ENCODE peak calls at places on chromosomes 2 and 18, in ten cellular contexts. X is ecto neural progenitor cell; I is cardiac fibroblast; H is EL; N is A172; T is anterior cingulate cortex; W is stimulated activated CD4-positive, alpha-beta T cell treated with anti-CD3 and anti-CD28 coated beads, Interleukin-2, amount 100 ng/mL, for 48 hours; Q is activated naive CD8-positive, alpha-beta T cell treated with anti-CD3 and anti-CD28 coated beads for 36 hours; V is Kasumi-1; P is GM04503. U is an unnamed sample.

GRCh38 chr18:75408554-75409506 is 18.7 kb downstream of the SMIM21 start:
- DNase-seq in W (peak), N (peak), X (no peak), V (no peak), H (peak), I (peak), Q (peak), P (peak), T (no peak), U (no peak)

GRCh38 chr18:6975084-6975483 is 142.5 kb downstream of the LAMA1 start:
- DNase-seq in W (no peak), V (no peak), N (no peak), P (no peak), X (no peak), I (no peak), H (no peak), Q (no peak), T (no peak), U (no peak)

GRCh38 chr2:42196403-42197267 is 27.5 kb downstream of the EML4 start:
- DNase-seq in X (no peak), W (no peak), P (no peak), H (peak), V (peak), N (peak), T (peak), Q (no peak), I (peak), U (peak)

GRCh38 chr2:96264656-96265348 is 995 bp downstream of the TMEM127 start:
- DNase-seq in H (peak), X (peak), T (peak), I (peak), W (peak), P (no peak), V (peak), Q (peak), N (no peak), U (no peak)

GRCh38 chr2:120914839-120915521 is 179.3 kb downstream of the GLI2 start:
- DNase-seq in I (peak), P (peak), N (peak), T (peak), V (no peak), W (no peak), H (peak), Q (no peak), X (no peak), U (no peak)

GRCh38 chr18:67217551-67218166 is 298.9 kb downstream of the DSEL start:
- DNase-seq in Q (peak), P (no peak), T (peak), X (peak), W (peak), V (peak), N (peak), I (peak), H (peak), U (peak)

GRCh38 chr2:191636235-191636543 is 41.7 kb upstream of the NABP1 start:
- DNase-seq in I (peak), T (no peak), X (no peak), Q (no peak), V (no peak), W (no peak), H (peak), N (peak), P (peak), U (no peak)

GRCh38 chr18:13108330-13108729 is 110.2 kb upstream of the LDLRAD4 start:
- DNase-seq in P (no peak), X (no peak), I (no peak), Q (no peak), H (no peak), T (no peak), V (no peak), W (no peak), N (no peak), U (no peak)

GRCh38 chr2:38572167-38572566 is 30.6 kb downstream of the HNRNPLL start:
- DNase-seq in T (peak), V (peak), N (no peak), I (peak), H (peak), P (peak), X (no peak), Q (no peak), W (peak), U (no peak)

GRCh38 chr18:48727685-48728084 is 188.9 kb downstream of the CTIF start:
- DNase-seq in X (no peak), W (no peak), V (no peak), I (peak), N (no peak), T (no peak), Q (no peak), P (peak), H (peak), U (no peak)

GRCh38 chr2:125227843-125228392 is 1202.8 kb downstream of the CNTNAP5 start:
- DNase-seq in P (no peak), T (no peak), H (no peak), N (no peak), V (peak), Q (no peak), X (no peak), I (no peak), W (no peak), U (no peak)

GRCh38 chr2:120401275-120402069 is 55.5 kb downstream of the INHBB start:
- DNase-seq in I (no peak), V (no peak), W (no peak), P (no peak), Q (no peak), N (no peak), H (no peak), X (peak), T (no peak), U (no peak)

GRCh38 chr18:26103579-26103978 is 13.2 kb upstream of the SS18 start:
- DNase-seq in W (peak), N (no peak), P (no peak), H (no peak), X (no peak), Q (peak), V (peak), I (peak), T (no peak), U (no peak)

GRCh38 chr18:766550-766860 is 45.5 kb downstream of the YES1 start:
- DNase-seq in T (no peak), N (no peak), W (no peak), H (no peak), Q (no peak), V (no peak), I (no peak), X (no peak), P (no peak), U (no peak)

GRCh38 chr18:48638896-48639771 is 100.3 kb downstream of the CTIF start:
- DNase-seq in H (no peak), P (no peak), I (no peak), V (no peak), W (no peak), Q (no peak), N (no peak), T (no peak), X (no peak), U (no peak)

GRCh38 chr2:99691931-99692330 is 202.1 kb upstream of the REV1 start:
- DNase-seq in T (no peak), W (no peak), I (no peak), H (no peak), V (no peak), P (no peak), X (peak), N (no peak), Q (no peak), U (no peak)

GRCh38 chr2:69397234-69397633 is 10.2 kb upstream of the GFPT1 start:
- DNase-seq in Q (no peak), H (no peak), I (no peak), W (no peak), T (no peak), X (no peak), V (no peak), N (no peak), P (no peak), U (no peak)

GRCh38 chr2:195202163-195202845 is 454.7 kb upstream of the SLC39A10 start:
- DNase-seq in V (peak), T (no peak), P (no peak), X (no peak), W (no peak), H (peak), N (peak), Q (peak), I (no peak), U (no peak)

GRCh38 chr2:159684796-159685195 is 27.5 kb upstream of the MARCHF7 start:
- DNase-seq in T (no peak), P (no peak), V (no peak), I (peak), H (peak), W (no peak), Q (no peak), N (peak), X (no peak), U (no peak)

GRCh38 chr2:173044686-173045085 is 31.0 kb upstream of the MAP3K20 start:
- DNase-seq in W (no peak), I (no peak), T (no peak), P (no peak), N (no peak), V (no peak), Q (no peak), X (no peak), H (no peak), U (no peak)

GRCh38 chr2:115071534-115071933 is 629.1 kb downstream of the DPP10 start:
- DNase-seq in H (no peak), I (no peak), X (no peak), N (no peak), Q (no peak), V (no peak), T (no peak), W (no peak), P (no peak), U (no peak)

GRCh38 chr2:50781646-50782045 is 250.3 kb downstream of the NRXN1 start:
- DNase-seq in W (no peak), N (no peak), V (no peak), Q (no peak), T (no peak), P (no peak), X (no peak), H (no peak), I (no peak), U (no peak)

GRCh38 chr18:22900558-22901183 is 32.5 kb upstream of the RBBP8 start:
- DNase-seq in V (no peak), T (peak), N (no peak), P (no peak), Q (no peak), H (no peak), I (no peak), X (no peak), W (no peak), U (peak)

GRCh38 chr2:241193276-241193675 is 4.8 kb downstream of the ANO7 start:
- DNase-seq in I (no peak), H (no peak), V (no peak), Q (no peak), X (no peak), P (no peak), W (no peak), N (no peak), T (no peak), U (no peak)

GRCh38 chr18:61929881-61930640 is 37.3 kb upstream of the RNF152 start:
- DNase-seq in N (no peak), V (no peak), W (no peak), Q (no peak), P (no peak), I (no peak), H (no peak), T (no peak), X (no peak), U (no peak)

GRCh38 chr18:27808678-27809077 is 368.3 kb downstream of the CDH2 start:
- DNase-seq in W (no peak), X (no peak), T (no peak), P (no peak), Q (no peak), N (peak), I (peak), V (peak), H (peak), U (no peak)

GRCh38 chr18:62088146-62088545 is 98.7 kb downstream of the PIGN start:
- DNase-seq in H (no peak), V (no peak), N (no peak), Q (no peak), T (no peak), X (no peak), P (no peak), W (no peak), I (peak), U (no peak)

GRCh38 chr18:26476697-26477096 is 71.7 kb downstream of the KCTD1 start:
- DNase-seq in N (no peak), H (no peak), Q (no peak), T (no peak), I (no peak), X (no peak), P (no peak), W (no peak), V (no peak), U (no peak)

U was measured in globus pallidus.